ENCODE peak calls at places on chromosomes 13 and 19, in eight cellular contexts. A is activated naive CD8-positive, alpha-beta T cell treated with anti-CD3 and anti-CD28 coated beads, Interleukin-2, amount 50 U/mL, for 24 hours; L is NCI-H460; P is epithelial cell of prostate; V is T follicular helper cell; Y is heart left ventricle; W is A549; G is heart right ventricle. C is an unnamed sample.

GRCh38 chr13:108859202-108860012 is 230.0 kb downstream of the MYO16 start:
- DNase-seq in A (no peak), L (no peak), P (no peak), V (no peak), Y (no peak), W (no peak), G (no peak), C (no peak)

GRCh38 chr13:95564948-95565347 is 12.4 kb downstream of the CLDN10 start:
- DNase-seq in A (no peak), L (peak), P (peak), V (no peak), Y (no peak), W (no peak), G (no peak), C (no peak)

GRCh38 chr19:46393456-46394397 is 19.6 kb downstream of the CCDC8 start:
- DNase-seq in A (no peak), L (no peak), P (no peak), V (no peak), Y (no peak), W (no peak), G (no peak), C (no peak)

GRCh38 chr19:1235625-1236538 is 1.9 kb downstream of the CBARP start:
- DNase-seq in A (no peak), L (no peak), P (no peak), V (no peak), Y (no peak), W (no peak), G (no peak), C (no peak)

GRCh38 chr19:52896431-52897148 is 845 bp downstream of the ZNF320 start:
- DNase-seq in A (no peak), L (no peak), P (no peak), V (no peak), Y (peak), W (no peak), G (peak), C (no peak)

GRCh38 chr19:15563325-15563794 is 51.7 kb upstream of the CYP4F8 start:
- DNase-seq in A (no peak), L (no peak), P (no peak), V (no peak), Y (peak), W (no peak), G (no peak), C (no peak)

GRCh38 chr13:40060318-40061007 is 405.0 kb downstream of the COG6 start:
- DNase-seq in A (peak), L (no peak), P (peak), V (no peak), Y (peak), W (no peak), G (no peak), C (peak)

GRCh38 chr19:2344381-2344870 is 15.6 kb upstream of the TMPRSS9 start:
- DNase-seq in A (no peak), L (no peak), P (no peak), V (no peak), Y (no peak), W (no peak), G (no peak), C (no peak)